ENCODE peak calls at places on chromosomes 12 and 14, in six cellular contexts. L, J, M, A, Q and X are unnamed samples.

GRCh38 chr12:14768823-14769405 is 34.4 kb downstream of the WBP11 start:
- DNase-seq in L (no peak), Q (no peak), A (peak), J (no peak), M (peak), X (peak)

GRCh38 chr12:76666272-76666845 is 97.6 kb upstream of the ZDHHC17 start:
- DNase-seq in A (no peak), L (no peak), Q (no peak), J (no peak), M (no peak), X (no peak)

GRCh38 chr14:22973217-22974032 is 8.9 kb downstream of the AJUBA start:
- DNase-seq in Q (peak), J (peak), A (peak), M (no peak), L (peak), X (no peak)

GRCh38 chr14:103738706-103739451 is 23.3 kb downstream of the ZFYVE21 start:
- DNase-seq in J (no peak), Q (no peak), L (no peak), A (no peak), M (no peak), X (no peak)

GRCh38 chr12:66085213-66085612 is 45.3 kb downstream of the LLPH start:
- DNase-seq in L (no peak), Q (no peak), M (no peak), A (no peak), J (no peak), X (no peak)

GRCh38 chr14:77260631-77261030 is 10.4 kb downstream of the NGB start:
- DNase-seq in L (no peak), A (no peak), J (no peak), M (no peak), Q (no peak), X (no peak)

GRCh38 chr12:127143020-127143419 is 1124.0 kb upstream of the TMEM132C start:
- DNase-seq in A (peak), L (no peak), Q (no peak), J (no peak), M (no peak), X (no peak)

GRCh38 chr12:80186727-80187217 is 87.4 kb downstream of the OTOGL start:
- DNase-seq in Q (peak), M (peak), J (peak), A (no peak), L (peak), X (no peak)

GRCh38 chr12:5614206-5614605 is 182.3 kb downstream of the NTF3 start:
- DNase-seq in J (no peak), Q (no peak), L (no peak), A (no peak), M (no peak), X (no peak)

GRCh38 chr12:107079172-107080011 is 14.0 kb downstream of the CRY1 start:
- DNase-seq in Q (no peak), J (peak), M (no peak), A (no peak), L (peak), X (no peak)

GRCh38 chr14:64715628-64716412 is 11.6 kb downstream of the PLEKHG3 start:
- DNase-seq in J (no peak), A (peak), L (no peak), Q (no peak), M (no peak), X (no peak)

GRCh38 chr12:53048780-53049401 is 974 bp upstream of the TNS2 start:
- DNase-seq in Q (peak), J (peak), M (no peak), A (no peak), L (peak), X (peak)

GRCh38 chr14:95067526-95067925 is 89.8 kb downstream of the DICER1 start:
- DNase-seq in L (no peak), Q (no peak), J (no peak), M (no peak), A (no peak), X (no peak)

GRCh38 chr12:125403145-125403789 is 338.0 kb downstream of the AACS start:
- DNase-seq in A (peak), Q (peak), L (peak), M (no peak), J (peak), X (no peak)

GRCh38 chr12:126312457-126312856 is 1247.2 kb downstream of the AACS start:
- DNase-seq in A (no peak), Q (no peak), L (no peak), J (no peak), M (no peak), X (no peak)

GRCh38 chr12:38161123-38162000 is 155.2 kb upstream of the ALG10B start:
- DNase-seq in L (no peak), Q (no peak), M (no peak), J (no peak), A (no peak), X (no peak)

GRCh38 chr12:127162307-127162706 is 1104.7 kb upstream of the TMEM132C start:
- DNase-seq in A (no peak), Q (no peak), M (no peak), J (no peak), L (peak), X (no peak)

GRCh38 chr14:90518075-90518940 is 121.5 kb downstream of the CALM1 start:
- DNase-seq in L (no peak), J (no peak), A (no peak), Q (no peak), M (no peak), X (no peak)

GRCh38 chr12:33310471-33310870 is 129.1 kb downstream of the SYT10 start:
- DNase-seq in A (no peak), J (no peak), L (no peak), Q (no peak), M (no peak), X (no peak)

GRCh38 chr12:79187032-79187431 is 322.5 kb downstream of the SYT1 start:
- DNase-seq in Q (no peak), A (no peak), J (no peak), M (no peak), L (no peak), X (no peak)

GRCh38 chr12:1691123-1692007 is 495 bp downstream of the ADIPOR2 start:
- DNase-seq in J (peak), L (peak), M (no peak), Q (no peak), A (peak), X (no peak)

GRCh38 chr14:57413849-57414248 is 23.5 kb downstream of the NAA30 start:
- DNase-seq in J (no peak), Q (no peak), M (no peak), L (peak), A (no peak), X (no peak)

GRCh38 chr14:99734406-99735051 is 50.4 kb downstream of the CYP46A1 start:
- DNase-seq in Q (no peak), M (no peak), A (no peak), J (no peak), L (no peak), X (no peak)

GRCh38 chr12:65825573-65826512 is 1.6 kb downstream of the HMGA2 start:
- DNase-seq in L (no peak), M (no peak), Q (peak), J (no peak), A (peak), X (peak)

GRCh38 chr14:26104686-26105085 is 493.1 kb downstream of the NOVA1 start:
- DNase-seq in M (no peak), L (no peak), J (no peak), A (no peak), Q (no peak), X (no peak)

GRCh38 chr14:96224480-96225096 is 19.9 kb downstream of the BDKRB2 start:
- DNase-seq in J (no peak), M (no peak), Q (no peak), L (no peak), A (no peak), X (no peak)

DNA sequence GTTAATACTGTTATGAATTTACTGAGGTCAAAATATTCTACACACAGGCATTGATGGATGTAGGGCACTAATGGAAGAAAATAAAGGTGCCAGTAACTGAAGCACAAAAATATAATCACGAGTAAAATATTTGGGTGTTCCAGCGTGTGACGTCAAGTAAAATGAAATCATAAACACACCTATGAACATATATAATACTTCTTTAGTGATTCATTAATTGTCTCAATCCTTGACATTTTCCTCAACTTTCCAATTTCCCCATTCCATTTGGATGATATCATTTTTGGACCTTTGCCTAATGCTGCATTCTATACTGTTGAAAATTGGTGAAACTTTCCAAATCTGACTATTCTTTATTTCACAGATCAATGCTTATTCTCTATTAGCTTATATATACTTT is 649.3 kb downstream of the GALC start:
- DNase-seq in M (no peak), L (no peak), J (no peak), Q (no peak), A (no peak), X (no peak)
- TF ChIP-seq TAF1 in M (no peak), L (no peak), J (no peak), Q (no peak), A (no peak), X (no peak)

GRCh38 chr12:83676896-83677295 is 990.2 kb downstream of the TMTC2 start:
- DNase-seq in A (no peak), Q (no peak), L (no peak), J (no peak), M (no peak), X (no peak)
- TF ChIP-seq TAF1 in A (no peak), Q (no peak), L (no peak), J (no peak), M (no peak), X (no peak)

GRCh38 chr14:105131241-105131640 is 37.3 kb downstream of the JAG2 start:
- DNase-seq in A (no peak), J (no peak), Q (no peak), L (no peak), M (no peak), X (no peak)
- TF ChIP-seq TAF1 in A (no peak), J (no peak), Q (no peak), L (no peak), M (no peak), X (no peak)

GRCh38 chr12:90173499-90174197 is 465.0 kb upstream of the ATP2B1 start:
- DNase-seq in J (no peak), M (no peak), Q (no peak), L (no peak), A (no peak), X (no peak)

GRCh38 chr12:90170740-90171139 is 462.1 kb upstream of the ATP2B1 start:
- DNase-seq in Q (no peak), M (no peak), A (no peak), J (no peak), L (no peak), X (no peak)

GRCh38 chr12:90172524-90172923 is 463.9 kb upstream of the ATP2B1 start:
- DNase-seq in A (no peak), M (no peak), J (no peak), Q (no peak), L (no peak), X (no peak)

GRCh38 chr12:90174198-90174510 is 465.5 kb upstream of the ATP2B1 start:
- DNase-seq in A (no peak), J (no peak), L (no peak), Q (no peak), M (peak), X (no peak)
- TF ChIP-seq TAF1 in A (no peak), J (no peak), L (no peak), Q (no peak), M (no peak), X (no peak)